ENCODE peak calls at places on chromosomes 12 and 14, in ten cellular contexts. O, A, W, I, S, N, R, C, P and D are unnamed samples.

GRCh38 chr12:56683-57346 is 9.8 kb upstream of the IQSEC3 start:
- DNase-seq in N (no peak), I (peak; percentile 39), O (no peak), P (no peak), S (no peak), R (no peak), A (no peak), W (no peak), C (no peak), D (no peak)

GRCh38 chr12:132955094-132955932 is 793 bp downstream of the ZNF605 start:
- DNase-seq in A (no peak), W (no peak), I (peak; percentile 51), R (no peak), S (peak; percentile 5), N (peak; percentile 81), O (peak; percentile 76), C (no peak), P (peak; percentile 65), D (peak; percentile 84)

GRCh38 chr12:52208424-52209165 is 16.8 kb upstream of the KRT80 start:
- DNase-seq in P (no peak), A (no peak), C (no peak), N (no peak), O (no peak), I (no peak), S (no peak), R (peak; percentile 44), W (peak; percentile 9), D (peak; percentile 36)

GRCh38 chr12:2924019-2924418 is 33.3 kb downstream of the TULP3 start:
- DNase-seq in R (no peak), N (peak; percentile 55), W (no peak), C (no peak), O (no peak), P (no peak), S (no peak), A (no peak), I (no peak), D (peak; percentile 51)

GRCh38 chr12:52828156-52829090 is 5.7 kb downstream of the KRT79 start:
- DNase-seq in A (no peak), N (no peak), W (no peak), P (no peak), R (no peak), S (no peak), O (peak; percentile 40), I (no peak), C (peak; percentile 82), D (peak; percentile 45)

GRCh38 chr12:25249951-25250738 is 584 bp downstream of the KRAS start:
- DNase-seq in R (peak; percentile 79), I (peak; percentile 54), A (peak; percentile 60), O (peak; percentile 62), N (no peak), P (peak; percentile 32), S (peak; percentile 67), W (peak; percentile 42), C (peak; percentile 51), D (peak; percentile 55)

GRCh38 chr12:112183141-112183581 is 57.8 kb downstream of the TRAFD1 start:
- DNase-seq in R (no peak), C (no peak), P (no peak), S (no peak), I (no peak), N (peak; percentile 75), A (no peak), O (peak; percentile 7), W (no peak), D (peak; percentile 70)

GRCh38 chr12:19772776-19773175 is 333.5 kb downstream of the AEBP2 start:
- DNase-seq in W (no peak), O (no peak), S (no peak), C (no peak), I (no peak), R (no peak), N (no peak), A (no peak), P (no peak), D (no peak)

GRCh38 chr12:56635539-56636117 is 5.5 kb upstream of the BAZ2A start:
- DNase-seq in P (peak; percentile 17), A (no peak), S (peak; percentile 65), I (no peak), W (no peak), R (no peak), N (no peak), O (no peak), C (no peak), D (no peak)

GRCh38 chr14:30389134-30389900 is 169.6 kb upstream of the G2E3 start:
- DNase-seq in W (no peak), O (peak; percentile 19), C (no peak), A (no peak), P (no peak), R (no peak), N (no peak), S (no peak), I (no peak), D (peak; percentile 49)

GRCh38 chr12:80321653-80322052 is 122.4 kb upstream of the PTPRQ start:
- DNase-seq in A (peak; percentile 44), O (peak; percentile 52), I (no peak), R (no peak), C (no peak), N (no peak), S (no peak), W (no peak), P (peak; percentile 5), D (peak; percentile 62)

GRCh38 chr14:64848239-64848638 is 31.5 kb downstream of the SPTB start:
- DNase-seq in P (no peak), S (no peak), N (no peak), R (no peak), A (no peak), O (no peak), C (no peak), I (no peak), W (no peak), D (peak; percentile 8)

GRCh38 chr12:130526813-130527212 is 189.1 kb downstream of the PIWIL1 start:
- DNase-seq in W (no peak), N (no peak), S (no peak), I (peak; percentile 83), R (no peak), A (peak; percentile 60), O (peak; percentile 7), P (peak; percentile 17), C (peak; percentile 96), D (peak; percentile 8)

GRCh38 chr14:59017285-59017965 is 171.0 kb upstream of the DAAM1 start:
- DNase-seq in W (no peak), N (no peak), C (no peak), A (no peak), P (no peak), S (no peak), O (no peak), I (no peak), R (no peak), D (no peak)

DNA sequence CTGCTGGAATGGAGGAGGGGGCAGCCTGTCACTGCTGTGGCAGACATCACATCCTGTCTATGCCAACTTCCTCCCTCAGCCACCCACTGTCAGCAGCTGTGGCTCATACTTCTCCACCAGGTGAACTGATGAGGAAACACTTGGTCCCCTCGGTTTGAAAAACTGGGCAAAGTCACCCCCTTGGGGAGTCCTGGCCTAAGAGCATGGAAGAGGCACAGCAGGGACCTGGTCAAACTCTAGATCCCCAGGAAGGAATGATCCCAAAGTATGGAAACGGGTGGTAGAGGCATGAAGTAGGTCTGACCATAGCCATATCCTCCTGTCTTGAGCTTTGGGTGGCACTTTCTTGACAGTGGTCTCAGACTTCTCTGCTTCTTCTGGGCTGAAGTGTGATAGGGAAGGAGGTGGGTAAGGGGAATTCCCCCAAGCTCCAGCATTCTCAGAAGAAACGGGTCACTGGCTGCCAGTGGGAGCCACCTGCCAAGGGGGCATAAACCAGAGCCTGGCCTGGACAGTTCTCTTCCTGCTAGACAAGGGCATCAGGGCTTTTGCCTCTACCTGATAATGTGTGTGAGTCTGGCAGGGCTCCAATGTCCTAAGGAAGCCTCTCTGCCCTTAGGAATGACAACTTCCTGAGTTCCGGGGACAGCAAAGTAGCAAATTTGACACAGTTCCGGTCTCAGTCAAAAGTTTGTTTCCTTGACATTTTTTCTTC is 36.0 kb downstream of the FMNL3 start:
- DNase-seq in N (no peak), I (no peak), S (peak; percentile 60), W (no peak), A (no peak), C (no peak), R (no peak), P (no peak), O (no peak), D (no peak)
- H3K4me1 ChIP-seq in N (peaks cover 24% of the 10 kb centered on the region), I (peaks cover 3% of the 10 kb centered on the region), S (peaks cover 72% of the 10 kb centered on the region), W (peaks cover 63% of the 10 kb centered on the region), A (no peaks in the 10 kb centered on the region), C (peaks cover 41% of the 10 kb centered on the region), R (peaks cover 68% of the 10 kb centered on the region), P (no peaks in the 10 kb centered on the region), O (peaks cover 50% of the 10 kb centered on the region), D (peaks cover 39% of the 10 kb centered on the region)

DNA sequence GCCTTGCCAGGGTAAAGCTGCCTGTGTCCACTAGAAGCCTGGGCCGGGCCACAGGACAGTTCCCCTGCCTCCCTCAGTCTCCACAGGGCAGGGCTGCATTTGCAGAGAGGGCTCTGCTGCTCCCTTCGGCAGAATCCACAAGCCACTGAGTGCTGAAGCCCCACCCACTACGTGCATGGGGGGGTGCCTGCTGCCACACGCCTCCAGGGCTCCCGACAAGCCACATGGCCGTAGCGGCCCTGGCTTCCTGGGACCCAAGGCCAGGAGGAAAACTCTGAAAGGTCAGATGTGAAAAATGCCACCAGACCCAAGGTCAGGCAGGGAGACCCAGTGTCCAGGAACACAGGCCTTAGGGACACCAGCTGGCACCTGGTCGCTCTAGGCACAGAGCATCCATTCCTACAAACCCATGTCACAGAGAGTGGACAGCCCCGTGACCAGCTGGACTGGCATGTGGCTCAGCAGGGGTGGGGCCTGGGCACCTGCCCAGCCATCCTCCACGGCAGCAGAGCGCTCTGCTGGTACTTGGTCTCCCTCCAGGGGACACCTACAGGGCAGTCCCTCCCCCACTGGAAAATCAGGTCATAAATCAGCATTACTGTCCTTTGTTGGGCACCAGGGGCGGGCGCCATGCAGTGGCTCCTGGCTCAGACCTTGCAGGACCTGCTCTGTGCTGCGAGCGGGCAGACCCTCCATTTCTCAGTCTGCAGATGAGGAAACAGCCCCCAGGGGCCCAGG is 42.9 kb downstream of the CCDC85C start:
- DNase-seq in S (no peak), C (no peak), P (no peak), O (no peak), N (no peak), W (no peak), R (no peak), I (no peak), A (no peak), D (no peak)
- H3K4me1 ChIP-seq in S (no peaks in the 10 kb centered on the region), C (peaks cover 33% of the 10 kb centered on the region), P (peaks cover 54% of the 10 kb centered on the region), O (peaks cover 8% of the 10 kb centered on the region), N (peaks cover 4% of the 10 kb centered on the region), W (peaks cover 51% of the 10 kb centered on the region), R (peaks cover 33% of the 10 kb centered on the region), I (peaks cover 13% of the 10 kb centered on the region), A (peaks cover 3% of the 10 kb centered on the region), D (no peaks in the 10 kb centered on the region)

DNA sequence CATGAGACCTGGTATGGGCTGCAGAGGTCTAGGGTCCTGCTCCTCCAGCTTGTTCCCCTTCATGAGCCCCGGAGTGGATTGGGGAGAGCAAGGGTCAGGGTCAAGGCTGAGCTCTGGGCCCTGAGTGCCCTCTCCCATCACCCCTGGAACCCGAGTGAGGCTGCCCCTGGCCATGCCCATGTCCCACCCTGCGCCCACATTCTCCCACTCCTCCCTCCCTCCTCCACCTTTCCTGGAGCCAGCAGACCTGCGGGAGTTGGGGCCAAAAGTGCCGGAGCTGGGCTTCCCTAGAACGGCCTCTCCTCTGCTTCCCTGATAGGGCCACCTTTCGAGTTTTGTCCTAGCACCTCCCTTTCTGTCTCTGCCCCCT is 597 bp downstream of the SCNN1A start:
- DNase-seq in R (no peak), C (peak; percentile 45), W (no peak), O (no peak), N (no peak), S (no peak), A (no peak), I (no peak), P (no peak), D (no peak)
- H3K4me1 ChIP-seq in R (peaks cover 70% of the 10 kb centered on the region), C (peaks cover 53% of the 10 kb centered on the region), W (peaks cover 44% of the 10 kb centered on the region), O (peaks cover 66% of the 10 kb centered on the region), N (peaks cover 20% of the 10 kb centered on the region), S (peaks cover 10% of the 10 kb centered on the region), A (peaks cover 82% of the 10 kb centered on the region), I (peaks cover 22% of the 10 kb centered on the region), P (peaks cover 84% of the 10 kb centered on the region), D (peaks cover 38% of the 10 kb centered on the region)

GRCh38 chr14:105484069-105484996 is 2.4 kb upstream of the CRIP1 start:
- DNase-seq in O (peak; percentile 32), W (peak; percentile 66), N (no peak), A (no peak), S (no peak), P (peak; percentile 53), C (no peak), I (no peak), R (peak; percentile 73), D (peak; percentile 86)
- H3K4me1 ChIP-seq in O (peaks cover 17% of the 10 kb centered on the region), W (peaks cover 100% of the 10 kb centered on the region), N (peaks cover 15% of the 10 kb centered on the region), A (peaks cover 50% of the 10 kb centered on the region), S (peaks cover 39% of the 10 kb centered on the region), P (peaks cover 84% of the 10 kb centered on the region), C (peaks cover 32% of the 10 kb centered on the region), I (no peaks in the 10 kb centered on the region), R (peaks cover 98% of the 10 kb centered on the region), D (peaks cover 20% of the 10 kb centered on the region)